ENCODE peak calls at places on chromosomes 1 and 21, in ten cellular contexts. One of them, this sample, is unnamed.

GRCh38 chr1:222334026-222334680 is 213.8 kb downstream of the HHIPL2 start:
- DNase-seq in heart left ventricle: no peak
- DNase-seq in stimulated activated CD8-positive, alpha-beta memory T cell treated with anti-CD3 and anti-CD28 coated beads, Interleukin-4, amount 100 ng/mL, for 4 hours: no peak
- DNase-seq in GM23338: no peak
- DNase-seq in cardiac muscle cell: peak
- DNase-seq in AG08396: peak
- DNase-seq in activated naive CD8-positive, alpha-beta T cell treated with anti-CD3 and anti-CD28 coated beads for 36 hours: no peak
- DNase-seq in sigmoid colon: no peak
- DNase-seq in left colon: no peak
- DNase-seq in neural crest cell: no peak
- DNase-seq in this sample: no peak

GRCh38 chr21:45507523-45507875 is 34.7 kb downstream of the SLC19A1 start:
- DNase-seq in heart left ventricle: no peak
- DNase-seq in stimulated activated CD8-positive, alpha-beta memory T cell treated with anti-CD3 and anti-CD28 coated beads, Interleukin-4, amount 100 ng/mL, for 4 hours: no peak
- DNase-seq in GM23338: no peak
- DNase-seq in cardiac muscle cell: no peak
- DNase-seq in AG08396: no peak
- DNase-seq in activated naive CD8-positive, alpha-beta T cell treated with anti-CD3 and anti-CD28 coated beads for 36 hours: no peak
- DNase-seq in sigmoid colon: peak
- DNase-seq in left colon: no peak
- DNase-seq in neural crest cell: no peak
- DNase-seq in this sample: no peak

GRCh38 chr1:227766015-227766634 is 30.9 kb downstream of the SNAP47 start:
- DNase-seq in heart left ventricle: no peak
- DNase-seq in stimulated activated CD8-positive, alpha-beta memory T cell treated with anti-CD3 and anti-CD28 coated beads, Interleukin-4, amount 100 ng/mL, for 4 hours: peak
- DNase-seq in GM23338: no peak
- DNase-seq in cardiac muscle cell: no peak
- DNase-seq in AG08396: peak
- DNase-seq in activated naive CD8-positive, alpha-beta T cell treated with anti-CD3 and anti-CD28 coated beads for 36 hours: peak
- DNase-seq in sigmoid colon: no peak
- DNase-seq in left colon: peak
- DNase-seq in neural crest cell: no peak
- DNase-seq in this sample: no peak

GRCh38 chr1:50967416-50968020 is 2.5 kb upstream of the CDKN2C start:
- DNase-seq in heart left ventricle: no peak
- DNase-seq in stimulated activated CD8-positive, alpha-beta memory T cell treated with anti-CD3 and anti-CD28 coated beads, Interleukin-4, amount 100 ng/mL, for 4 hours: no peak
- DNase-seq in GM23338: no peak
- DNase-seq in cardiac muscle cell: no peak
- DNase-seq in AG08396: peak
- DNase-seq in activated naive CD8-positive, alpha-beta T cell treated with anti-CD3 and anti-CD28 coated beads for 36 hours: no peak
- DNase-seq in sigmoid colon: no peak
- DNase-seq in left colon: no peak
- DNase-seq in neural crest cell: no peak
- DNase-seq in this sample: no peak

GRCh38 chr1:17239420-17239819 is 9.5 kb upstream of the PADI3 start:
- DNase-seq in heart left ventricle: no peak
- DNase-seq in stimulated activated CD8-positive, alpha-beta memory T cell treated with anti-CD3 and anti-CD28 coated beads, Interleukin-4, amount 100 ng/mL, for 4 hours: no peak
- DNase-seq in GM23338: peak
- DNase-seq in cardiac muscle cell: peak
- DNase-seq in AG08396: peak
- DNase-seq in activated naive CD8-positive, alpha-beta T cell treated with anti-CD3 and anti-CD28 coated beads for 36 hours: peak
- DNase-seq in sigmoid colon: no peak
- DNase-seq in left colon: peak
- DNase-seq in neural crest cell: peak
- DNase-seq in this sample: no peak

GRCh38 chr1:181347495-181348390 is 135.6 kb upstream of the CACNA1E start:
- DNase-seq in heart left ventricle: no peak
- DNase-seq in stimulated activated CD8-positive, alpha-beta memory T cell treated with anti-CD3 and anti-CD28 coated beads, Interleukin-4, amount 100 ng/mL, for 4 hours: no peak
- DNase-seq in GM23338: no peak
- DNase-seq in cardiac muscle cell: no peak
- DNase-seq in AG08396: no peak
- DNase-seq in activated naive CD8-positive, alpha-beta T cell treated with anti-CD3 and anti-CD28 coated beads for 36 hours: no peak
- DNase-seq in sigmoid colon: no peak
- DNase-seq in left colon: no peak
- DNase-seq in neural crest cell: no peak
- DNase-seq in this sample: no peak

GRCh38 chr21:44518684-44519083 is 21.3 kb downstream of the KRTAP10-1 start:
- DNase-seq in heart left ventricle: peak
- DNase-seq in stimulated activated CD8-positive, alpha-beta memory T cell treated with anti-CD3 and anti-CD28 coated beads, Interleukin-4, amount 100 ng/mL, for 4 hours: no peak
- DNase-seq in GM23338: no peak
- DNase-seq in cardiac muscle cell: no peak
- DNase-seq in AG08396: no peak
- DNase-seq in activated naive CD8-positive, alpha-beta T cell treated with anti-CD3 and anti-CD28 coated beads for 36 hours: no peak
- DNase-seq in sigmoid colon: no peak
- DNase-seq in left colon: no peak
- DNase-seq in neural crest cell: no peak
- DNase-seq in this sample: no peak

GRCh38 chr1:71047635-71048607 is at the start of gene PTGER3:
- DNase-seq in heart left ventricle: peak
- DNase-seq in stimulated activated CD8-positive, alpha-beta memory T cell treated with anti-CD3 and anti-CD28 coated beads, Interleukin-4, amount 100 ng/mL, for 4 hours: peak
- DNase-seq in GM23338: peak
- DNase-seq in cardiac muscle cell: peak
- DNase-seq in AG08396: peak
- DNase-seq in activated naive CD8-positive, alpha-beta T cell treated with anti-CD3 and anti-CD28 coated beads for 36 hours: peak
- DNase-seq in sigmoid colon: peak
- DNase-seq in left colon: peak
- DNase-seq in neural crest cell: peak
- DNase-seq in this sample: no peak

GRCh38 chr1:53137729-53138128 is 4.7 kb downstream of the SLC1A7 start:
- DNase-seq in heart left ventricle: no peak
- DNase-seq in stimulated activated CD8-positive, alpha-beta memory T cell treated with anti-CD3 and anti-CD28 coated beads, Interleukin-4, amount 100 ng/mL, for 4 hours: no peak
- DNase-seq in GM23338: peak
- DNase-seq in cardiac muscle cell: no peak
- DNase-seq in AG08396: no peak
- DNase-seq in activated naive CD8-positive, alpha-beta T cell treated with anti-CD3 and anti-CD28 coated beads for 36 hours: no peak
- DNase-seq in sigmoid colon: no peak
- DNase-seq in left colon: no peak
- DNase-seq in neural crest cell: no peak
- DNase-seq in this sample: no peak

GRCh38 chr1:46341222-46342083 is 846 bp downstream of the NSUN4 start:
- DNase-seq in heart left ventricle: no peak
- DNase-seq in stimulated activated CD8-positive, alpha-beta memory T cell treated with anti-CD3 and anti-CD28 coated beads, Interleukin-4, amount 100 ng/mL, for 4 hours: no peak
- DNase-seq in GM23338: no peak
- DNase-seq in cardiac muscle cell: no peak
- DNase-seq in AG08396: no peak
- DNase-seq in activated naive CD8-positive, alpha-beta T cell treated with anti-CD3 and anti-CD28 coated beads for 36 hours: no peak
- DNase-seq in sigmoid colon: peak
- DNase-seq in left colon: no peak
- DNase-seq in neural crest cell: no peak
- DNase-seq in this sample: no peak

GRCh38 chr21:38831526-38832467 is 26.1 kb downstream of the ETS2 start:
- DNase-seq in heart left ventricle: no peak
- DNase-seq in stimulated activated CD8-positive, alpha-beta memory T cell treated with anti-CD3 and anti-CD28 coated beads, Interleukin-4, amount 100 ng/mL, for 4 hours: no peak
- DNase-seq in GM23338: no peak
- DNase-seq in cardiac muscle cell: peak
- DNase-seq in AG08396: peak
- DNase-seq in activated naive CD8-positive, alpha-beta T cell treated with anti-CD3 and anti-CD28 coated beads for 36 hours: peak
- DNase-seq in sigmoid colon: peak
- DNase-seq in left colon: peak
- DNase-seq in neural crest cell: no peak
- DNase-seq in this sample: no peak

GRCh38 chr1:245599413-245600174 is 444.8 kb downstream of the KIF26B start:
- DNase-seq in heart left ventricle: no peak
- DNase-seq in stimulated activated CD8-positive, alpha-beta memory T cell treated with anti-CD3 and anti-CD28 coated beads, Interleukin-4, amount 100 ng/mL, for 4 hours: no peak
- DNase-seq in GM23338: no peak
- DNase-seq in cardiac muscle cell: peak
- DNase-seq in AG08396: peak
- DNase-seq in activated naive CD8-positive, alpha-beta T cell treated with anti-CD3 and anti-CD28 coated beads for 36 hours: no peak
- DNase-seq in sigmoid colon: peak
- DNase-seq in left colon: no peak
- DNase-seq in neural crest cell: no peak
- DNase-seq in this sample: no peak

GRCh38 chr1:66412689-66413088 is 121.3 kb upstream of the SGIP1 start:
- DNase-seq in heart left ventricle: no peak
- DNase-seq in stimulated activated CD8-positive, alpha-beta memory T cell treated with anti-CD3 and anti-CD28 coated beads, Interleukin-4, amount 100 ng/mL, for 4 hours: no peak
- DNase-seq in GM23338: no peak
- DNase-seq in cardiac muscle cell: peak
- DNase-seq in AG08396: no peak
- DNase-seq in activated naive CD8-positive, alpha-beta T cell treated with anti-CD3 and anti-CD28 coated beads for 36 hours: no peak
- DNase-seq in sigmoid colon: no peak
- DNase-seq in left colon: no peak
- DNase-seq in neural crest cell: no peak
- DNase-seq in this sample: no peak

GRCh38 chr1:114235956-114236355 is 82.3 kb upstream of the SYT6 start:
- DNase-seq in heart left ventricle: no peak
- DNase-seq in stimulated activated CD8-positive, alpha-beta memory T cell treated with anti-CD3 and anti-CD28 coated beads, Interleukin-4, amount 100 ng/mL, for 4 hours: no peak
- DNase-seq in GM23338: no peak
- DNase-seq in cardiac muscle cell: no peak
- DNase-seq in AG08396: no peak
- DNase-seq in activated naive CD8-positive, alpha-beta T cell treated with anti-CD3 and anti-CD28 coated beads for 36 hours: no peak
- DNase-seq in sigmoid colon: no peak
- DNase-seq in left colon: peak
- DNase-seq in neural crest cell: no peak
- DNase-seq in this sample: no peak

GRCh38 chr1:227518876-227519275 is 44.5 kb upstream of the ZNF678 start:
- DNase-seq in heart left ventricle: no peak
- DNase-seq in stimulated activated CD8-positive, alpha-beta memory T cell treated with anti-CD3 and anti-CD28 coated beads, Interleukin-4, amount 100 ng/mL, for 4 hours: no peak
- DNase-seq in GM23338: no peak
- DNase-seq in cardiac muscle cell: no peak
- DNase-seq in AG08396: no peak
- DNase-seq in activated naive CD8-positive, alpha-beta T cell treated with anti-CD3 and anti-CD28 coated beads for 36 hours: no peak
- DNase-seq in sigmoid colon: no peak
- DNase-seq in left colon: no peak
- DNase-seq in neural crest cell: no peak
- DNase-seq in this sample: no peak

GRCh38 chr1:151132676-151133338 is 13.6 kb downstream of the SEMA6C start:
- DNase-seq in heart left ventricle: no peak
- DNase-seq in stimulated activated CD8-positive, alpha-beta memory T cell treated with anti-CD3 and anti-CD28 coated beads, Interleukin-4, amount 100 ng/mL, for 4 hours: no peak
- DNase-seq in GM23338: peak
- DNase-seq in cardiac muscle cell: no peak
- DNase-seq in AG08396: no peak
- DNase-seq in activated naive CD8-positive, alpha-beta T cell treated with anti-CD3 and anti-CD28 coated beads for 36 hours: no peak
- DNase-seq in sigmoid colon: no peak
- DNase-seq in left colon: peak
- DNase-seq in neural crest cell: no peak
- DNase-seq in this sample: no peak

GRCh38 chr1:14602131-14602530 is 3.6 kb downstream of the KAZN start:
- DNase-seq in heart left ventricle: no peak
- DNase-seq in stimulated activated CD8-positive, alpha-beta memory T cell treated with anti-CD3 and anti-CD28 coated beads, Interleukin-4, amount 100 ng/mL, for 4 hours: no peak
- DNase-seq in GM23338: peak
- DNase-seq in cardiac muscle cell: peak
- DNase-seq in AG08396: peak
- DNase-seq in activated naive CD8-positive, alpha-beta T cell treated with anti-CD3 and anti-CD28 coated beads for 36 hours: no peak
- DNase-seq in sigmoid colon: peak
- DNase-seq in left colon: peak
- DNase-seq in neural crest cell: no peak
- DNase-seq in this sample: no peak

GRCh38 chr1:212700892-212701819 is 1.5 kb upstream of the BATF3 start:
- DNase-seq in heart left ventricle: peak
- DNase-seq in stimulated activated CD8-positive, alpha-beta memory T cell treated with anti-CD3 and anti-CD28 coated beads, Interleukin-4, amount 100 ng/mL, for 4 hours: no peak
- DNase-seq in GM23338: peak
- DNase-seq in cardiac muscle cell: peak
- DNase-seq in AG08396: peak
- DNase-seq in activated naive CD8-positive, alpha-beta T cell treated with anti-CD3 and anti-CD28 coated beads for 36 hours: peak
- DNase-seq in sigmoid colon: peak
- DNase-seq in left colon: peak
- DNase-seq in neural crest cell: peak
- DNase-seq in this sample: no peak

GRCh38 chr1:61869691-61870109 is 127.4 kb downstream of the PATJ start:
- DNase-seq in heart left ventricle: peak
- DNase-seq in stimulated activated CD8-positive, alpha-beta memory T cell treated with anti-CD3 and anti-CD28 coated beads, Interleukin-4, amount 100 ng/mL, for 4 hours: no peak
- DNase-seq in GM23338: no peak
- DNase-seq in cardiac muscle cell: no peak
- DNase-seq in AG08396: no peak
- DNase-seq in activated naive CD8-positive, alpha-beta T cell treated with anti-CD3 and anti-CD28 coated beads for 36 hours: no peak
- DNase-seq in sigmoid colon: no peak
- DNase-seq in left colon: no peak
- DNase-seq in neural crest cell: no peak
- DNase-seq in this sample: no peak

GRCh38 chr1:208117410-208117809 is 126.8 kb downstream of the PLXNA2 start:
- DNase-seq in heart left ventricle: no peak
- DNase-seq in stimulated activated CD8-positive, alpha-beta memory T cell treated with anti-CD3 and anti-CD28 coated beads, Interleukin-4, amount 100 ng/mL, for 4 hours: no peak
- DNase-seq in GM23338: no peak
- DNase-seq in cardiac muscle cell: no peak
- DNase-seq in AG08396: no peak
- DNase-seq in activated naive CD8-positive, alpha-beta T cell treated with anti-CD3 and anti-CD28 coated beads for 36 hours: no peak
- DNase-seq in sigmoid colon: no peak
- DNase-seq in left colon: no peak
- DNase-seq in neural crest cell: no peak
- DNase-seq in this sample: no peak

GRCh38 chr21:32687946-32688345 is 39.9 kb downstream of the SYNJ1 start:
- DNase-seq in heart left ventricle: no peak
- DNase-seq in stimulated activated CD8-positive, alpha-beta memory T cell treated with anti-CD3 and anti-CD28 coated beads, Interleukin-4, amount 100 ng/mL, for 4 hours: no peak
- DNase-seq in GM23338: peak
- DNase-seq in cardiac muscle cell: no peak
- DNase-seq in AG08396: no peak
- DNase-seq in activated naive CD8-positive, alpha-beta T cell treated with anti-CD3 and anti-CD28 coated beads for 36 hours: no peak
- DNase-seq in sigmoid colon: no peak
- DNase-seq in left colon: no peak
- DNase-seq in neural crest cell: no peak
- DNase-seq in this sample: no peak

GRCh38 chr1:187408217-187409004 is 579.7 kb downstream of the PLA2G4A start:
- DNase-seq in heart left ventricle: no peak
- DNase-seq in stimulated activated CD8-positive, alpha-beta memory T cell treated with anti-CD3 and anti-CD28 coated beads, Interleukin-4, amount 100 ng/mL, for 4 hours: no peak
- DNase-seq in GM23338: no peak
- DNase-seq in cardiac muscle cell: peak
- DNase-seq in AG08396: no peak
- DNase-seq in activated naive CD8-positive, alpha-beta T cell treated with anti-CD3 and anti-CD28 coated beads for 36 hours: no peak
- DNase-seq in sigmoid colon: no peak
- DNase-seq in left colon: no peak
- DNase-seq in neural crest cell: no peak
- DNase-seq in this sample: no peak

GRCh38 chr1:184545601-184546000 is 158.8 kb downstream of the C1orf21 start:
- DNase-seq in heart left ventricle: no peak
- DNase-seq in stimulated activated CD8-positive, alpha-beta memory T cell treated with anti-CD3 and anti-CD28 coated beads, Interleukin-4, amount 100 ng/mL, for 4 hours: no peak
- DNase-seq in GM23338: no peak
- DNase-seq in cardiac muscle cell: peak
- DNase-seq in AG08396: peak
- DNase-seq in activated naive CD8-positive, alpha-beta T cell treated with anti-CD3 and anti-CD28 coated beads for 36 hours: no peak
- DNase-seq in sigmoid colon: no peak
- DNase-seq in left colon: no peak
- DNase-seq in neural crest cell: no peak
- DNase-seq in this sample: no peak

GRCh38 chr1:162271972-162272371 is 104.7 kb downstream of the SPATA46 start:
- DNase-seq in heart left ventricle: no peak
- DNase-seq in stimulated activated CD8-positive, alpha-beta memory T cell treated with anti-CD3 and anti-CD28 coated beads, Interleukin-4, amount 100 ng/mL, for 4 hours: no peak
- DNase-seq in GM23338: no peak
- DNase-seq in cardiac muscle cell: no peak
- DNase-seq in AG08396: no peak
- DNase-seq in activated naive CD8-positive, alpha-beta T cell treated with anti-CD3 and anti-CD28 coated beads for 36 hours: no peak
- DNase-seq in sigmoid colon: no peak
- DNase-seq in left colon: no peak
- DNase-seq in neural crest cell: no peak
- DNase-seq in this sample: no peak

GRCh38 chr1:64745986-64746940 is 1.4 kb downstream of the RAVER2 start:
- DNase-seq in heart left ventricle: no peak
- DNase-seq in stimulated activated CD8-positive, alpha-beta memory T cell treated with anti-CD3 and anti-CD28 coated beads, Interleukin-4, amount 100 ng/mL, for 4 hours: no peak
- DNase-seq in GM23338: no peak
- DNase-seq in cardiac muscle cell: no peak
- DNase-seq in AG08396: no peak
- DNase-seq in activated naive CD8-positive, alpha-beta T cell treated with anti-CD3 and anti-CD28 coated beads for 36 hours: no peak
- DNase-seq in sigmoid colon: no peak
- DNase-seq in left colon: no peak
- DNase-seq in neural crest cell: no peak
- DNase-seq in this sample: no peak

GRCh38 chr1:44547361-44547760 is 126.9 kb downstream of the TMEM53 start:
- DNase-seq in heart left ventricle: no peak
- DNase-seq in stimulated activated CD8-positive, alpha-beta memory T cell treated with anti-CD3 and anti-CD28 coated beads, Interleukin-4, amount 100 ng/mL, for 4 hours: no peak
- DNase-seq in GM23338: no peak
- DNase-seq in cardiac muscle cell: no peak
- DNase-seq in AG08396: no peak
- DNase-seq in activated naive CD8-positive, alpha-beta T cell treated with anti-CD3 and anti-CD28 coated beads for 36 hours: no peak
- DNase-seq in sigmoid colon: no peak
- DNase-seq in left colon: no peak
- DNase-seq in neural crest cell: no peak
- DNase-seq in this sample: no peak

GRCh38 chr1:117320515-117320914 is 46.7 kb upstream of the MAN1A2 start:
- DNase-seq in heart left ventricle: no peak
- DNase-seq in stimulated activated CD8-positive, alpha-beta memory T cell treated with anti-CD3 and anti-CD28 coated beads, Interleukin-4, amount 100 ng/mL, for 4 hours: no peak
- DNase-seq in GM23338: no peak
- DNase-seq in cardiac muscle cell: no peak
- DNase-seq in AG08396: no peak
- DNase-seq in activated naive CD8-positive, alpha-beta T cell treated with anti-CD3 and anti-CD28 coated beads for 36 hours: no peak
- DNase-seq in sigmoid colon: no peak
- DNase-seq in left colon: no peak
- DNase-seq in neural crest cell: no peak
- DNase-seq in this sample: no peak

GRCh38 chr21:38768385-38769071 is 37.2 kb upstream of the ETS2 start:
- DNase-seq in heart left ventricle: no peak
- DNase-seq in stimulated activated CD8-positive, alpha-beta memory T cell treated with anti-CD3 and anti-CD28 coated beads, Interleukin-4, amount 100 ng/mL, for 4 hours: no peak
- DNase-seq in GM23338: no peak
- DNase-seq in cardiac muscle cell: peak
- DNase-seq in AG08396: peak
- DNase-seq in activated naive CD8-positive, alpha-beta T cell treated with anti-CD3 and anti-CD28 coated beads for 36 hours: peak
- DNase-seq in sigmoid colon: no peak
- DNase-seq in left colon: no peak
- DNase-seq in neural crest cell: no peak
- DNase-seq in this sample: no peak

This sample was measured in memory B cell.